ENCODE peak calls at places on chromosomes 12 and 14, in five cellular contexts. E, M, H, W and A are unnamed samples.

GRCh38 chr12:7289743-7290142 is 14.1 kb upstream of the ACSM4 start:
- DNase-seq in E (no peak), H (peak), W (no peak), M (no peak), A (no peak)

GRCh38 chr14:102933618-102934231 is 11.3 kb downstream of the AMN start:
- DNase-seq in H (no peak), E (no peak), W (no peak), M (no peak), A (no peak)

GRCh38 chr14:60188115-60188514 is 22.9 kb upstream of the DHRS7 start:
- DNase-seq in E (no peak), M (no peak), H (peak), W (no peak), A (no peak)

GRCh38 chr12:1917172-1918070 is 1.0 kb downstream of the CACNA2D4 start:
- DNase-seq in E (peak), H (no peak), M (no peak), W (peak), A (peak)

GRCh38 chr12:93839076-93839475 is 161.9 kb downstream of the CRADD start:
- DNase-seq in H (no peak), W (no peak), M (no peak), E (no peak), A (no peak)

GRCh38 chr14:51168220-51168613 is 71.8 kb upstream of the TMX1 start:
- DNase-seq in H (no peak), E (no peak), W (no peak), M (no peak), A (no peak)

GRCh38 chr14:84458881-84459280 is 1071.1 kb upstream of the FLRT2 start:
- DNase-seq in W (no peak), E (no peak), H (no peak), M (no peak), A (no peak)

GRCh38 chr14:45177081-45177480 is 41.4 kb downstream of the FANCM start:
- DNase-seq in H (no peak), W (no peak), M (no peak), E (no peak), A (no peak)

GRCh38 chr14:92480856-92481255 is 32.7 kb upstream of the RIN3 start:
- DNase-seq in H (no peak), M (no peak), E (no peak), W (no peak), A (no peak)

GRCh38 chr14:101733211-101733610 is 28.3 kb upstream of the PPP2R5C start:
- DNase-seq in M (no peak), W (peak), E (no peak), H (no peak), A (no peak)

GRCh38 chr14:36580856-36581831 is 1.3 kb downstream of the NKX2-8 start:
- DNase-seq in E (no peak), M (no peak), W (no peak), H (peak), A (no peak)

GRCh38 chr12:18595406-18595805 is 142.4 kb downstream of the PLCZ1 start:
- DNase-seq in W (no peak), E (no peak), M (no peak), H (no peak), A (no peak)

GRCh38 chr14:38663382-38663781 is 407.5 kb upstream of the CLEC14A start:
- DNase-seq in W (no peak), H (no peak), E (no peak), M (no peak), A (no peak)

GRCh38 chr14:38662781-38663180 is 406.9 kb upstream of the CLEC14A start:
- DNase-seq in E (no peak), M (no peak), W (no peak), H (no peak), A (no peak)
- TF ChIP-seq EP300 in E (no peak), M (no peak), W (no peak), H (no peak), A (no peak)

GRCh38 chr12:76407710-76408109 is 59.5 kb upstream of the BBS10 start:
- DNase-seq in H (no peak), M (no peak), W (no peak), E (no peak), A (no peak)

GRCh38 chr12:76409074-76409473 is 60.9 kb upstream of the BBS10 start:
- DNase-seq in E (no peak), M (no peak), W (no peak), H (no peak), A (no peak)

GRCh38 chr12:76413121-76413520 is 64.9 kb upstream of the BBS10 start:
- DNase-seq in E (no peak), W (no peak), H (no peak), M (no peak), A (no peak)

DNA sequence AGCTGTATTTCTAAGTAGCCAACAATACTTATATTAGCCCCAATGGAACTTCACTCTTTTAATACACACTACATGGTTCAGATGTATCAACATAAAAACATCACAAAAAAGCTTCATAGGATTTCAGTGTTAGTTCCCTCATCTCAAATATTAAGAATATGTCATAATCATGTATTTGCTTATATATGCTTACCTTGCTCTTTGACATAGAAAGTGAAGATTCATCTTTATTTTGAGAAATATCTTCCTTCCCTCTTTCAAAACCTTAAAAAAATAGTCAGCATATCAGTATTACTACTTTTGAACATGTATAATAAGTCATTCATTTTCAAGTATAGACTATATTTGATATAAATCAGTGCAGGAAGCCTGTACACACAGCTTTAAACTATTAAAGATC is 62.2 kb upstream of the BBS10 start:
- DNase-seq in M (no peak), E (no peak), W (no peak), H (no peak), A (no peak)
- TF ChIP-seq POLR2A in M (no peak), E (no peak), W (no peak), H (no peak), A (no peak)

DNA sequence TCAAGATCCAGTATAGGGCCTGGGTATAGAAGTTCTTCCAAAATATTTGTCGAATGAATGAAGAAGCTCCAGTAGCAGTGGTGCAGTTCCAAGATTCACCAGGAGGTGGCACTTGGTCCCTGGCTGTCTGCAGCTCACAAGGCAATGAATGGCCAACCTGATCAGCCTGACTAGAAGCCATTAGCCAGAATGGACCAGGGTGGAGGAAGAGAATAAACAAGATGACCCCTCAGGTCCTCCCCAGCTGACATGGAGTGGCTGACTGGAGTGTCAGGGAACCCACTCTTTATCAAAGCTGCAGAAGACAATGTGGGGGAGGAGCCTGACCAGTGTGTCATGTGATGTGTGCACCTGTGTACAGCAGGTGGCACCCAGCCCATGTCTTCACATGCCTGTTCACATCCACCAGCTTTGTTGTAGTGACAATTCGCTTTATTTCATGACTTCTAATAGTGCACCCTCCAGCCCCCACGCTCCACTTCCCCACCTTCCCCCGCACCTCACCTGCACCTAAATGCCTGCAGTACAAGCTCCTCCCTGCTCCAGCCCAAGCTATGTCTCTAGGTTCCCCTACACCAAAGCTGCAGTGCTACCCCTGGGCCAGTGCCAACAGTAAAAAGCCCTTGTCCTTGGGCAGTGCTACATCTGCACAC is 3.0 kb downstream of the LTBP2 start:
- DNase-seq in M (peak), W (peak), H (peak), E (peak), A (peak)
- H3K4me3 ChIP-seq in M (no peak), W (no peak), H (no peak), E (no peak), A (no peak)

GRCh38 chr12:113152835-113153814 is 3.6 kb downstream of the CFAP73 start:
- DNase-seq in M (no peak), W (no peak), H (peak), E (peak), A (no peak)

GRCh38 chr12:113151655-113152054 is 2.1 kb downstream of the CFAP73 start:
- DNase-seq in E (no peak), H (no peak), W (no peak), M (no peak), A (no peak)

GRCh38 chr12:113146999-113147398 is 2.5 kb upstream of the CFAP73 start:
- DNase-seq in H (no peak), M (no peak), W (no peak), E (no peak), A (no peak)

GRCh38 chr12:113152196-113152834 is 2.8 kb downstream of the CFAP73 start:
- DNase-seq in E (no peak), M (no peak), W (no peak), H (no peak), A (no peak)

GRCh38 chr12:113149361-113150150 is at the start of gene CFAP73:
- DNase-seq in E (no peak), M (no peak), W (no peak), H (peak), A (no peak)
- TF ChIP-seq EP300 in E (no peak), M (no peak), W (no peak), H (no peak), A (no peak)

GRCh38 chr14:94376108-94376975 is 12.1 kb downstream of the SERPINA1 start:
- DNase-seq in E (no peak), M (no peak), H (no peak), W (no peak), A (peak)

GRCh38 chr14:94372021-94372605 is 16.3 kb downstream of the SERPINA1 start:
- DNase-seq in H (no peak), W (peak), M (no peak), E (no peak), A (peak)

GRCh38 chr14:94375552-94376107 is 12.8 kb downstream of the SERPINA1 start:
- DNase-seq in E (no peak), M (no peak), W (no peak), H (no peak), A (peak)

GRCh38 chr14:94374749-94375148 is 13.7 kb downstream of the SERPINA1 start:
- DNase-seq in M (no peak), H (no peak), W (no peak), E (no peak), A (peak)

GRCh38 chr14:94373708-94374107 is 14.7 kb downstream of the SERPINA1 start:
- DNase-seq in W (no peak), E (peak), H (peak), M (no peak), A (peak)
- TF ChIP-seq POLR2A in W (no peak), E (no peak), H (no peak), M (no peak), A (no peak)